ENCODE peak calls at places on chromosomes 6 and 20, in seven cellular contexts. One of them, this sample, is unnamed.

GRCh38 chr6:34148864-34149810 is 3.2 kb upstream of the GRM4 start:
- DNase-seq in brain microvascular endothelial cell: no peak
- DNase-seq in germinal center: no peak
- DNase-seq in tibial artery: peak; percentile 24
- DNase-seq in GF-D8: no peak
- DNase-seq in endothelial cell: no peak
- DNase-seq in cardiac muscle cell: no peak
- DNase-seq in this sample: peak; percentile 61

GRCh38 chr6:157877573-157878011 is 54.5 kb downstream of the SNX9 start:
- DNase-seq in brain microvascular endothelial cell: no peak
- DNase-seq in germinal center: no peak
- DNase-seq in tibial artery: no peak
- DNase-seq in GF-D8: no peak
- DNase-seq in endothelial cell: no peak
- DNase-seq in cardiac muscle cell: no peak
- DNase-seq in this sample: no peak

GRCh38 chr6:31402324-31403282 is 792 bp upstream of the MICA start:
- DNase-seq in brain microvascular endothelial cell: peak; percentile 9
- DNase-seq in germinal center: peak; percentile 42
- DNase-seq in tibial artery: no peak
- DNase-seq in GF-D8: no peak
- DNase-seq in endothelial cell: peak; percentile 15
- DNase-seq in cardiac muscle cell: peak; percentile 23
- DNase-seq in this sample: peak; percentile 23

GRCh38 chr6:29763491-29764289 is 40.5 kb downstream of the HLA-F start:
- DNase-seq in brain microvascular endothelial cell: peak; percentile 62
- DNase-seq in germinal center: no peak
- DNase-seq in tibial artery: no peak
- DNase-seq in GF-D8: no peak
- DNase-seq in endothelial cell: no peak
- DNase-seq in cardiac muscle cell: peak; percentile 79
- DNase-seq in this sample: peak; percentile 24

GRCh38 chr20:63896136-63896890 is 1.4 kb downstream of the DNAJC5 start:
- DNase-seq in brain microvascular endothelial cell: no peak
- DNase-seq in germinal center: peak; percentile 78
- DNase-seq in tibial artery: peak; percentile 73
- DNase-seq in GF-D8: peak; percentile 62
- DNase-seq in endothelial cell: no peak
- DNase-seq in cardiac muscle cell: peak; percentile 11
- DNase-seq in this sample: peak; percentile 73

GRCh38 chr6:157089851-157090250 is 233.5 kb downstream of the TMEM242 start:
- DNase-seq in brain microvascular endothelial cell: no peak
- DNase-seq in germinal center: no peak
- DNase-seq in tibial artery: no peak
- DNase-seq in GF-D8: no peak
- DNase-seq in endothelial cell: no peak
- DNase-seq in cardiac muscle cell: no peak
- DNase-seq in this sample: no peak

GRCh38 chr20:58526411-58526810 is 11.2 kb upstream of the APCDD1L start:
- DNase-seq in brain microvascular endothelial cell: no peak
- DNase-seq in germinal center: no peak
- DNase-seq in tibial artery: no peak
- DNase-seq in GF-D8: no peak
- DNase-seq in endothelial cell: no peak
- DNase-seq in cardiac muscle cell: no peak
- DNase-seq in this sample: no peak

GRCh38 chr20:58308680-58309527 is 611 bp upstream of the RAB22A start:
- DNase-seq in brain microvascular endothelial cell: peak; percentile 12
- DNase-seq in germinal center: peak; percentile 80
- DNase-seq in tibial artery: peak; percentile 83
- DNase-seq in GF-D8: no peak
- DNase-seq in endothelial cell: peak; percentile 21
- DNase-seq in cardiac muscle cell: peak; percentile 72
- DNase-seq in this sample: peak; percentile 77

GRCh38 chr6:53244958-53245357 is 96.3 kb upstream of the GCM1 start:
- DNase-seq in brain microvascular endothelial cell: no peak
- DNase-seq in germinal center: peak; percentile 89
- DNase-seq in tibial artery: no peak
- DNase-seq in GF-D8: peak; percentile 83
- DNase-seq in endothelial cell: no peak
- DNase-seq in cardiac muscle cell: no peak
- DNase-seq in this sample: peak; percentile 50

GRCh38 chr6:129730477-129731165 is 20.6 kb upstream of the ARHGAP18 start:
- DNase-seq in brain microvascular endothelial cell: no peak
- DNase-seq in germinal center: no peak
- DNase-seq in tibial artery: no peak
- DNase-seq in GF-D8: peak; percentile 33
- DNase-seq in endothelial cell: no peak
- DNase-seq in cardiac muscle cell: peak; percentile 48
- DNase-seq in this sample: peak; percentile 45

GRCh38 chr6:6781172-6781876 is 192.8 kb downstream of the LY86 start:
- DNase-seq in brain microvascular endothelial cell: peak; percentile 53
- DNase-seq in germinal center: no peak
- DNase-seq in tibial artery: peak; percentile 74
- DNase-seq in GF-D8: no peak
- DNase-seq in endothelial cell: no peak
- DNase-seq in cardiac muscle cell: peak; percentile 82
- DNase-seq in this sample: no peak

GRCh38 chr6:136920858-136921520 is 1.1 kb upstream of the SLC35D3 start:
- DNase-seq in brain microvascular endothelial cell: no peak
- DNase-seq in germinal center: peak; percentile 9
- DNase-seq in tibial artery: no peak
- DNase-seq in GF-D8: no peak
- DNase-seq in endothelial cell: peak; percentile 10
- DNase-seq in cardiac muscle cell: peak; percentile 21
- DNase-seq in this sample: peak; percentile 38

GRCh38 chr6:3281669-3282460 is 23.1 kb downstream of the PSMG4 start:
- DNase-seq in brain microvascular endothelial cell: peak; percentile 91
- DNase-seq in germinal center: no peak
- DNase-seq in tibial artery: peak; percentile 63
- DNase-seq in GF-D8: no peak
- DNase-seq in endothelial cell: no peak
- DNase-seq in cardiac muscle cell: peak; percentile 88
- DNase-seq in this sample: no peak

GRCh38 chr6:56370127-56370540 is 122.8 kb upstream of the COL21A1 start:
- DNase-seq in brain microvascular endothelial cell: peak; percentile 44
- DNase-seq in germinal center: no peak
- DNase-seq in tibial artery: peak; percentile 86
- DNase-seq in GF-D8: no peak
- DNase-seq in endothelial cell: peak; percentile 60
- DNase-seq in cardiac muscle cell: peak; percentile 55
- DNase-seq in this sample: no peak

GRCh38 chr20:58850693-58851174 is at the start of gene GNAS-AS1:
- DNase-seq in brain microvascular endothelial cell: peak; percentile 76
- DNase-seq in germinal center: peak; percentile 95
- DNase-seq in tibial artery: peak; percentile 78
- DNase-seq in GF-D8: no peak
- DNase-seq in endothelial cell: peak; percentile 86
- DNase-seq in cardiac muscle cell: peak; percentile 93
- DNase-seq in this sample: peak; percentile 94

GRCh38 chr20:44206132-44206531 is 4.4 kb downstream of the OSER1 start:
- DNase-seq in brain microvascular endothelial cell: no peak
- DNase-seq in germinal center: no peak
- DNase-seq in tibial artery: no peak
- DNase-seq in GF-D8: no peak
- DNase-seq in endothelial cell: no peak
- DNase-seq in cardiac muscle cell: no peak
- DNase-seq in this sample: no peak

GRCh38 chr6:134510121-134510520 is 192.2 kb upstream of the SGK1 start:
- DNase-seq in brain microvascular endothelial cell: no peak
- DNase-seq in germinal center: no peak
- DNase-seq in tibial artery: no peak
- DNase-seq in GF-D8: no peak
- DNase-seq in endothelial cell: no peak
- DNase-seq in cardiac muscle cell: no peak
- DNase-seq in this sample: no peak

GRCh38 chr20:36308318-36308710 is 2.2 kb downstream of the DLGAP4 start:
- DNase-seq in brain microvascular endothelial cell: no peak
- DNase-seq in germinal center: no peak
- DNase-seq in tibial artery: no peak
- DNase-seq in GF-D8: no peak
- DNase-seq in endothelial cell: no peak
- DNase-seq in cardiac muscle cell: no peak
- DNase-seq in this sample: no peak

GRCh38 chr6:111564482-111564945 is 41.2 kb downstream of the TRAF3IP2 start:
- DNase-seq in brain microvascular endothelial cell: no peak
- DNase-seq in germinal center: no peak
- DNase-seq in tibial artery: peak; percentile 88
- DNase-seq in GF-D8: no peak
- DNase-seq in endothelial cell: no peak
- DNase-seq in cardiac muscle cell: peak; percentile 29
- DNase-seq in this sample: no peak